ENCODE peak calls at places on chromosome 11, in ten cellular contexts. P is stomach, U is K562, M is transverse colon, D is endothelial cell of umbilical vein, Z is spleen, K is sigmoid colon, Y is upper lobe of left lung, L is prostate gland, J is HepG2. R is an unnamed sample.

GRCh38 chr11:130464289-130464812 is 15.9 kb downstream of the ADAMTS15 start:
- DNase-seq in L (no peak), J (no peak), K (no peak), Y (no peak), U (no peak), M (no peak), D (no peak), Z (no peak), P (no peak), R (no peak)

GRCh38 chr11:1564535-1565172 is 7.4 kb downstream of the DUSP8 start:
- DNase-seq in L (no peak), Z (peak; percentile 88), P (no peak), J (no peak), Y (peak; percentile 87), K (peak; percentile 92), U (peak; percentile 94), D (peak; percentile 57), M (peak; percentile 69), R (no peak)

GRCh38 chr11:75073459-75074190 is 23.1 kb downstream of the OR2AT4 start:
- DNase-seq in U (no peak), K (no peak), L (no peak), M (no peak), D (no peak), P (no peak), J (peak; percentile 7), Y (no peak), Z (no peak), R (no peak)

GRCh38 chr11:34926101-34926830 is 9.8 kb downstream of the PDHX start:
- DNase-seq in J (peak; percentile 47), Z (no peak), U (no peak), M (no peak), P (no peak), K (no peak), L (no peak), Y (no peak), D (peak; percentile 67), R (no peak)

GRCh38 chr11:118572075-118572913 is at the start of gene ARCN1:
- DNase-seq in L (peak; percentile 64), Y (peak; percentile 91), J (peak; percentile 61), K (peak; percentile 92), U (peak; percentile 87), M (peak; percentile 82), Z (peak; percentile 94), D (peak; percentile 74), P (peak; percentile 78), R (peak; percentile 74)

GRCh38 chr11:75351541-75352416 is at the start of gene ARRB1:
- DNase-seq in L (no peak), P (peak; percentile 82), D (no peak), U (peak; percentile 91), J (peak; percentile 90), Y (peak; percentile 95), Z (peak; percentile 89), M (peak; percentile 81), K (peak; percentile 82), R (no peak)

GRCh38 chr11:66749091-66749490 is 20.1 kb upstream of the SPTBN2 start:
- DNase-seq in J (no peak), P (no peak), D (no peak), Z (no peak), L (peak; percentile 94), Y (no peak), K (no peak), U (no peak), M (no peak), R (peak; percentile 80)

GRCh38 chr11:65053826-65054503 is 4.4 kb downstream of the NAALADL1 start:
- DNase-seq in J (no peak), K (no peak), M (no peak), D (no peak), Z (no peak), U (no peak), L (no peak), Y (no peak), P (no peak), R (no peak)

GRCh38 chr11:118929496-118930151 is 3.9 kb upstream of the BCL9L start:
- DNase-seq in U (peak; percentile 61), D (peak; percentile 80), Y (peak; percentile 61), J (peak; percentile 64), K (peak; percentile 97), M (peak; percentile 91), P (peak; percentile 93), L (peak; percentile 91), Z (peak; percentile 92), R (peak; percentile 92)

GRCh38 chr11:21615871-21616270 is 577.0 kb upstream of the ANO5 start:
- DNase-seq in D (no peak), M (no peak), Y (no peak), L (no peak), U (no peak), K (no peak), P (no peak), J (no peak), Z (no peak), R (no peak)

GRCh38 chr11:64152841-64153691 is 12.8 kb downstream of the MACROD1 start:
- DNase-seq in Z (peak; percentile 93), Y (peak; percentile 95), K (peak; percentile 81), L (peak; percentile 52), D (peak; percentile 42), U (peak; percentile 94), P (peak; percentile 72), J (peak; percentile 15), M (peak; percentile 71), R (no peak)

GRCh38 chr11:124899376-124900145 is 1.9 kb upstream of the ROBO4 start:
- DNase-seq in K (no peak), M (no peak), J (no peak), P (no peak), U (no peak), L (no peak), Y (no peak), D (peak; percentile 56), Z (no peak), R (no peak)

GRCh38 chr11:118789501-118790356 is 1.2 kb downstream of the DDX6 start:
- DNase-seq in L (peak; percentile 20), M (no peak), U (no peak), K (no peak), P (no peak), Y (no peak), J (no peak), D (peak; percentile 65), Z (no peak), R (no peak)

GRCh38 chr11:68051191-68052136 is 12.6 kb downstream of the TCIRG1 start:
- DNase-seq in M (no peak), D (no peak), U (no peak), J (no peak), K (peak; percentile 63), L (no peak), Z (no peak), Y (peak; percentile 49), P (no peak), R (no peak)

GRCh38 chr11:111743700-111744099 is 22.5 kb downstream of the PPP2R1B start:
- DNase-seq in U (no peak), K (no peak), Y (no peak), L (no peak), Z (no peak), P (no peak), D (no peak), J (no peak), M (no peak), R (no peak)

GRCh38 chr11:106400949-106401545 is 323.6 kb downstream of the AASDHPPT start:
- DNase-seq in U (no peak), L (no peak), D (no peak), Y (no peak), M (no peak), J (no peak), K (no peak), P (no peak), Z (no peak), R (no peak)

GRCh38 chr11:64027619-64028397 is 7.9 kb upstream of the FLRT1 start:
- DNase-seq in L (no peak), M (no peak), J (no peak), U (peak; percentile 37), Y (peak; percentile 54), K (no peak), Z (no peak), D (no peak), P (no peak), R (no peak)

GRCh38 chr11:128904872-128905344 is 13.8 kb downstream of the KCNJ5 start:
- DNase-seq in M (peak; percentile 55), K (no peak), U (peak; percentile 35), Z (peak; percentile 83), P (no peak), Y (no peak), L (peak; percentile 14), D (peak; percentile 29), J (no peak), R (no peak)

GRCh38 chr11:128707671-128708070 is 13.8 kb downstream of the FLI1 start:
- DNase-seq in P (no peak), K (no peak), Z (no peak), U (no peak), D (no peak), M (no peak), Y (no peak), L (no peak), J (no peak), R (no peak)

GRCh38 chr11:92211576-92212167 is 12.9 kb upstream of the FAT3 start:
- DNase-seq in U (no peak), D (no peak), J (peak; percentile 4), M (no peak), K (no peak), Y (no peak), P (no peak), Z (no peak), L (peak; percentile 19), R (no peak)
- TF ChIP-seq CTCF in U (no peak), D (no peak), J (peak; percentile 53), M (no peak), K (peak; percentile 31), Y (no peak), P (peak; percentile 12), Z (no peak), L (peak; percentile 43), R (no peak)

GRCh38 chr11:14041565-14041964 is 79.0 kb downstream of the SPON1 start:
- DNase-seq in Y (no peak), M (no peak), K (no peak), J (no peak), L (no peak), U (no peak), D (no peak), P (no peak), Z (no peak), R (no peak)

GRCh38 chr11:14041040-14041439 is 78.5 kb downstream of the SPON1 start:
- DNase-seq in Y (no peak), D (no peak), K (no peak), L (no peak), P (no peak), M (no peak), U (peak; percentile 36), Z (no peak), J (no peak), R (no peak)

GRCh38 chr11:14036495-14036894 is 74.0 kb downstream of the SPON1 start:
- DNase-seq in P (no peak), J (no peak), K (no peak), D (no peak), Z (no peak), L (no peak), Y (no peak), U (no peak), M (no peak), R (no peak)
- TF ChIP-seq POLR2A in P (no peak), J (no peak), K (no peak), D (no peak), Z (no peak), L (no peak), Y (no peak), U (no peak), M (no peak), R (no peak)

GRCh38 chr11:7518811-7519562 is 5.2 kb downstream of the PPFIBP2 start:
- DNase-seq in M (no peak), Y (no peak), D (no peak), J (no peak), U (no peak), L (no peak), P (no peak), Z (no peak), K (no peak), R (no peak)
- TF ChIP-seq POLR2AphosphoS5 in M (no peak), Y (no peak), D (no peak), J (no peak), U (no peak), L (no peak), P (no peak), Z (no peak), K (no peak), R (no peak)

GRCh38 chr11:76766521-76766920 is 16.6 kb upstream of the TSKU start:
- DNase-seq in Z (peak; percentile 64), U (no peak), D (no peak), L (no peak), Y (no peak), M (no peak), J (no peak), K (no peak), P (no peak), R (no peak)
- TF ChIP-seq CTCF in Z (no peak), U (no peak), D (no peak), L (no peak), Y (no peak), M (no peak), J (no peak), K (no peak), P (no peak), R (no peak)